ENCODE peak calls at places on chromosomes 11 and 22, in five cellular contexts. One of them, this sample, is unnamed. For H3K4me1 and H3K27me3, the result is how much of the 10 kb centered on the place peaks cover.

GRCh38 chr11:26271666-26272065 is 60.3 kb upstream of the ANO3 start:
- DNase-seq in Peyer's patch: no peak
- DNase-seq in CD8-positive, alpha-beta T cell: no peak
- DNase-seq in CD8-positive, alpha-beta memory T cell: no peak
- DNase-seq in mammary epithelial cell: no peak
- DNase-seq in this sample: no peak

GRCh38 chr11:108322666-108323065 is 99.8 kb downstream of the ATM start:
- DNase-seq in Peyer's patch: no peak
- DNase-seq in CD8-positive, alpha-beta memory T cell: no peak
- DNase-seq in CD8-positive, alpha-beta T cell: no peak
- DNase-seq in mammary epithelial cell: no peak
- DNase-seq in this sample: no peak

GRCh38 chr22:30310881-30311771 is 15.6 kb downstream of the TBC1D10A start:
- DNase-seq in CD8-positive, alpha-beta memory T cell: no peak
- DNase-seq in CD8-positive, alpha-beta T cell: no peak
- DNase-seq in Peyer's patch: no peak
- DNase-seq in mammary epithelial cell: peak
- DNase-seq in this sample: no peak

GRCh38 chr11:35362571-35362980 is 56.8 kb downstream of the SLC1A2 start:
- DNase-seq in mammary epithelial cell: no peak
- DNase-seq in CD8-positive, alpha-beta T cell: no peak
- DNase-seq in CD8-positive, alpha-beta memory T cell: no peak
- DNase-seq in Peyer's patch: no peak
- DNase-seq in this sample: no peak

GRCh38 chr11:783581-784015 is 6.3 kb downstream of the CEND1 start:
- DNase-seq in CD8-positive, alpha-beta memory T cell: no peak
- DNase-seq in mammary epithelial cell: peak
- DNase-seq in CD8-positive, alpha-beta T cell: no peak
- DNase-seq in Peyer's patch: no peak
- DNase-seq in this sample: peak

GRCh38 chr11:66022401-66023185 is 3.7 kb downstream of the CATSPER1 start:
- DNase-seq in CD8-positive, alpha-beta T cell: peak
- DNase-seq in Peyer's patch: peak
- DNase-seq in mammary epithelial cell: peak
- DNase-seq in CD8-positive, alpha-beta memory T cell: peak
- DNase-seq in this sample: peak

GRCh38 chr11:132311703-132312102 is 941.3 kb downstream of the NTM start:
- DNase-seq in CD8-positive, alpha-beta T cell: no peak
- DNase-seq in Peyer's patch: no peak
- DNase-seq in CD8-positive, alpha-beta memory T cell: no peak
- DNase-seq in mammary epithelial cell: no peak
- DNase-seq in this sample: no peak

GRCh38 chr11:69286358-69287327 is 7.3 kb upstream of the MYEOV start:
- DNase-seq in Peyer's patch: no peak
- DNase-seq in mammary epithelial cell: no peak
- DNase-seq in CD8-positive, alpha-beta memory T cell: no peak
- DNase-seq in CD8-positive, alpha-beta T cell: no peak
- DNase-seq in this sample: no peak

GRCh38 chr11:31690041-31690440 is 121.1 kb downstream of the PAX6 start:
- DNase-seq in CD8-positive, alpha-beta memory T cell: no peak
- DNase-seq in CD8-positive, alpha-beta T cell: no peak
- DNase-seq in Peyer's patch: no peak
- DNase-seq in mammary epithelial cell: no peak
- DNase-seq in this sample: no peak

GRCh38 chr11:116413861-116414260 is 358.9 kb downstream of the BUD13 start:
- DNase-seq in Peyer's patch: no peak
- DNase-seq in mammary epithelial cell: no peak
- DNase-seq in CD8-positive, alpha-beta T cell: no peak
- DNase-seq in CD8-positive, alpha-beta memory T cell: no peak
- DNase-seq in this sample: no peak

GRCh38 chr11:77690649-77691048 is 53.1 kb upstream of the CLNS1A start:
- DNase-seq in CD8-positive, alpha-beta T cell: no peak
- DNase-seq in Peyer's patch: no peak
- DNase-seq in mammary epithelial cell: no peak
- DNase-seq in CD8-positive, alpha-beta memory T cell: no peak
- DNase-seq in this sample: no peak

GRCh38 chr11:1928891-1929541 is 9.5 kb downstream of the TNNT3 start:
- DNase-seq in CD8-positive, alpha-beta memory T cell: no peak
- DNase-seq in CD8-positive, alpha-beta T cell: no peak
- DNase-seq in mammary epithelial cell: no peak
- DNase-seq in Peyer's patch: no peak
- DNase-seq in this sample: no peak

GRCh38 chr22:36267896-36268485 is 15.1 kb downstream of the APOL1 start:
- DNase-seq in Peyer's patch: no peak
- DNase-seq in CD8-positive, alpha-beta memory T cell: no peak
- DNase-seq in CD8-positive, alpha-beta T cell: no peak
- DNase-seq in mammary epithelial cell: no peak
- DNase-seq in this sample: no peak

GRCh38 chr11:129973809-129974208 is 28.8 kb downstream of the PRDM10 start:
- DNase-seq in CD8-positive, alpha-beta memory T cell: no peak
- DNase-seq in Peyer's patch: no peak
- DNase-seq in CD8-positive, alpha-beta T cell: no peak
- DNase-seq in mammary epithelial cell: no peak
- DNase-seq in this sample: no peak

GRCh38 chr11:122748968-122749687 is 89.2 kb upstream of the CRTAM start:
- DNase-seq in CD8-positive, alpha-beta memory T cell: no peak
- DNase-seq in Peyer's patch: peak
- DNase-seq in mammary epithelial cell: peak
- DNase-seq in CD8-positive, alpha-beta T cell: peak
- DNase-seq in this sample: peak

GRCh38 chr11:68839953-68840641 is 1.6 kb downstream of the CPT1A start:
- DNase-seq in mammary epithelial cell: no peak
- DNase-seq in Peyer's patch: peak
- DNase-seq in CD8-positive, alpha-beta memory T cell: no peak
- DNase-seq in CD8-positive, alpha-beta T cell: no peak
- DNase-seq in this sample: peak

GRCh38 chr11:18066626-18067025 is 20.6 kb upstream of the TPH1 start:
- DNase-seq in CD8-positive, alpha-beta memory T cell: no peak
- DNase-seq in CD8-positive, alpha-beta T cell: no peak
- DNase-seq in mammary epithelial cell: no peak
- DNase-seq in Peyer's patch: no peak
- DNase-seq in this sample: no peak

GRCh38 chr11:111733009-111733408 is 33.2 kb downstream of the PPP2R1B start:
- DNase-seq in CD8-positive, alpha-beta T cell: no peak
- DNase-seq in mammary epithelial cell: peak
- DNase-seq in CD8-positive, alpha-beta memory T cell: no peak
- DNase-seq in Peyer's patch: no peak
- DNase-seq in this sample: no peak

GRCh38 chr11:72814139-72814830 is at the start of gene ATG16L2:
- DNase-seq in CD8-positive, alpha-beta T cell: peak
- DNase-seq in CD8-positive, alpha-beta memory T cell: peak
- DNase-seq in Peyer's patch: peak
- DNase-seq in mammary epithelial cell: peak
- DNase-seq in this sample: peak

GRCh38 chr11:11977206-11977938 is 31.1 kb downstream of the DKK3 start:
- DNase-seq in Peyer's patch: no peak
- DNase-seq in mammary epithelial cell: peak
- DNase-seq in CD8-positive, alpha-beta T cell: no peak
- DNase-seq in CD8-positive, alpha-beta memory T cell: no peak
- DNase-seq in this sample: no peak

GRCh38 chr11:35305670-35306382 is 113.5 kb downstream of the SLC1A2 start:
- DNase-seq in CD8-positive, alpha-beta T cell: peak
- DNase-seq in CD8-positive, alpha-beta memory T cell: peak
- DNase-seq in Peyer's patch: peak
- DNase-seq in mammary epithelial cell: no peak
- DNase-seq in this sample: peak

GRCh38 chr11:19323502-19323901 is 82.8 kb upstream of the E2F8 start:
- DNase-seq in CD8-positive, alpha-beta memory T cell: no peak
- DNase-seq in CD8-positive, alpha-beta T cell: no peak
- DNase-seq in mammary epithelial cell: no peak
- DNase-seq in Peyer's patch: no peak
- DNase-seq in this sample: no peak

GRCh38 chr11:95453616-95454118 is 222.7 kb upstream of the SESN3 start:
- DNase-seq in CD8-positive, alpha-beta T cell: no peak
- DNase-seq in Peyer's patch: no peak
- DNase-seq in CD8-positive, alpha-beta memory T cell: no peak
- DNase-seq in mammary epithelial cell: peak
- DNase-seq in this sample: peak

GRCh38 chr11:93013646-93014045 is 44.2 kb downstream of the MTNR1B start:
- DNase-seq in CD8-positive, alpha-beta memory T cell: no peak
- DNase-seq in mammary epithelial cell: no peak
- DNase-seq in Peyer's patch: no peak
- DNase-seq in CD8-positive, alpha-beta T cell: no peak
- DNase-seq in this sample: no peak

GRCh38 chr22:45292675-45293402 is 8.1 kb downstream of the UPK3A start:
- DNase-seq in mammary epithelial cell: no peak
- DNase-seq in Peyer's patch: no peak
- DNase-seq in CD8-positive, alpha-beta T cell: no peak
- DNase-seq in CD8-positive, alpha-beta memory T cell: no peak
- DNase-seq in this sample: no peak

GRCh38 chr11:84626256-84626655 is 1000.9 kb downstream of the DLG2 start:
- DNase-seq in CD8-positive, alpha-beta memory T cell: no peak
- DNase-seq in mammary epithelial cell: no peak
- DNase-seq in CD8-positive, alpha-beta T cell: no peak
- DNase-seq in Peyer's patch: no peak
- DNase-seq in this sample: no peak

GRCh38 chr11:75762885-75763284 is 5.7 kb upstream of the DGAT2 start:
- DNase-seq in CD8-positive, alpha-beta T cell: no peak
- DNase-seq in CD8-positive, alpha-beta memory T cell: no peak
- DNase-seq in mammary epithelial cell: no peak
- DNase-seq in Peyer's patch: no peak
- DNase-seq in this sample: no peak

GRCh38 chr11:36122715-36123114 is 166.5 kb downstream of the COMMD9 start:
- DNase-seq in CD8-positive, alpha-beta memory T cell: no peak
- DNase-seq in mammary epithelial cell: peak
- DNase-seq in Peyer's patch: no peak
- DNase-seq in CD8-positive, alpha-beta T cell: no peak
- DNase-seq in this sample: no peak

GRCh38 chr11:100984668-100985067 is 144.9 kb downstream of the PGR start:
- DNase-seq in Peyer's patch: no peak
- DNase-seq in CD8-positive, alpha-beta memory T cell: no peak
- DNase-seq in mammary epithelial cell: no peak
- DNase-seq in CD8-positive, alpha-beta T cell: no peak
- DNase-seq in this sample: no peak

GRCh38 chr11:126265801-126266200 is 2.9 kb downstream of the SRPRA start:
- DNase-seq in CD8-positive, alpha-beta memory T cell: no peak
- DNase-seq in mammary epithelial cell: no peak
- DNase-seq in Peyer's patch: no peak
- DNase-seq in CD8-positive, alpha-beta T cell: no peak
- DNase-seq in this sample: no peak

GRCh38 chr11:85483861-85484260 is 143.3 kb downstream of the DLG2 start:
- DNase-seq in CD8-positive, alpha-beta T cell: no peak
- DNase-seq in mammary epithelial cell: no peak
- DNase-seq in Peyer's patch: no peak
- DNase-seq in CD8-positive, alpha-beta memory T cell: no peak
- DNase-seq in this sample: no peak

GRCh38 chr22:43996170-43996980 is 27.7 kb upstream of the PARVB start:
- DNase-seq in CD8-positive, alpha-beta T cell: peak
- DNase-seq in CD8-positive, alpha-beta memory T cell: peak
- DNase-seq in mammary epithelial cell: no peak
- DNase-seq in Peyer's patch: peak
- DNase-seq in this sample: no peak

GRCh38 chr22:38572065-38572464 is 2.1 kb upstream of the DMC1 start:
- DNase-seq in CD8-positive, alpha-beta memory T cell: no peak
- DNase-seq in Peyer's patch: no peak
- DNase-seq in mammary epithelial cell: peak
- DNase-seq in CD8-positive, alpha-beta T cell: peak
- DNase-seq in this sample: peak

GRCh38 chr11:8593455-8593854 is 573 bp downstream of the STK33 start:
- DNase-seq in CD8-positive, alpha-beta memory T cell: no peak
- DNase-seq in Peyer's patch: no peak
- DNase-seq in mammary epithelial cell: no peak
- DNase-seq in CD8-positive, alpha-beta T cell: no peak
- DNase-seq in this sample: no peak

GRCh38 chr11:35035894-35036408 is 103.0 kb upstream of the CD44 start:
- DNase-seq in mammary epithelial cell: peak
- DNase-seq in CD8-positive, alpha-beta T cell: no peak
- DNase-seq in Peyer's patch: no peak
- DNase-seq in CD8-positive, alpha-beta memory T cell: no peak
- DNase-seq in this sample: no peak

GRCh38 chr22:19352766-19353165 is 61.2 kb upstream of the CLTCL1 start:
- DNase-seq in CD8-positive, alpha-beta memory T cell: no peak
- DNase-seq in CD8-positive, alpha-beta T cell: no peak
- DNase-seq in Peyer's patch: no peak
- DNase-seq in mammary epithelial cell: no peak
- DNase-seq in this sample: no peak
- H3K4me1 ChIP-seq in CD8-positive, alpha-beta memory T cell: under half
- H3K4me1 ChIP-seq in CD8-positive, alpha-beta T cell: under half
- H3K4me1 ChIP-seq in Peyer's patch: under half
- H3K4me1 ChIP-seq in mammary epithelial cell: under half
- H3K4me1 ChIP-seq in this sample: under half

GRCh38 chr22:27090595-27090994 is 433.2 kb downstream of the MIAT start:
- DNase-seq in CD8-positive, alpha-beta T cell: no peak
- DNase-seq in mammary epithelial cell: no peak
- DNase-seq in CD8-positive, alpha-beta memory T cell: no peak
- DNase-seq in Peyer's patch: no peak
- DNase-seq in this sample: no peak

GRCh38 chr22:27097481-27097880 is 440.1 kb downstream of the MIAT start:
- DNase-seq in Peyer's patch: no peak
- DNase-seq in CD8-positive, alpha-beta T cell: no peak
- DNase-seq in CD8-positive, alpha-beta memory T cell: no peak
- DNase-seq in mammary epithelial cell: no peak
- DNase-seq in this sample: no peak

GRCh38 chr22:27093422-27093821 is 436.0 kb downstream of the MIAT start:
- DNase-seq in Peyer's patch: no peak
- DNase-seq in CD8-positive, alpha-beta T cell: no peak
- DNase-seq in CD8-positive, alpha-beta memory T cell: no peak
- DNase-seq in mammary epithelial cell: no peak
- DNase-seq in this sample: no peak

GRCh38 chr22:27097933-27098332 is 440.5 kb downstream of the MIAT start:
- DNase-seq in mammary epithelial cell: no peak
- DNase-seq in Peyer's patch: no peak
- DNase-seq in CD8-positive, alpha-beta T cell: no peak
- DNase-seq in CD8-positive, alpha-beta memory T cell: no peak
- DNase-seq in this sample: no peak

GRCh38 chr22:27094633-27095308 is 437.4 kb downstream of the MIAT start:
- DNase-seq in CD8-positive, alpha-beta T cell: no peak
- DNase-seq in CD8-positive, alpha-beta memory T cell: no peak
- DNase-seq in Peyer's patch: no peak
- DNase-seq in mammary epithelial cell: no peak
- DNase-seq in this sample: no peak
- H3K4me3 ChIP-seq in CD8-positive, alpha-beta T cell: no peak
- H3K4me3 ChIP-seq in CD8-positive, alpha-beta memory T cell: no peak
- H3K4me3 ChIP-seq in Peyer's patch: no peak
- H3K4me3 ChIP-seq in mammary epithelial cell: no peak
- H3K4me3 ChIP-seq in this sample: no peak

DNA sequence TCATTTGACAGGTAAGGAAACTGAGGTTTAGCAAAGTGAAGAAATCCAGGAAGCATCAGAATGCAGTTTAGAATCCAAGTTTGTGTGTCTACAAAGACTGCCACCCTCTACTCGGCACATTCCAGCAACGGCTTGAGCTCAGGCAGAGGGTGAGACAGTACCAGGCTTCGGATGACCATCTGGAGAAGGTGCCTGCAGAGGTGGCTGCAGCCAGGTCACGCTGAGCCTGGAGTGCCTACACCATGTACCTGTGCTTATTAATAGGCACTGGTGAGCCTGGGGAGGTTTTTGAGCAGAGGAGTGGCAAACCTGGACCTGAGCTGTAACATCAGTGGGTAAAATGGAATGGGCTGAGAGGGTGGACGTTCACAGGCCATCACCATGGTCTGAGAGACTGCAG is 4.7 kb downstream of the FXYD6 start:
- DNase-seq in mammary epithelial cell: no peak
- DNase-seq in Peyer's patch: no peak
- DNase-seq in CD8-positive, alpha-beta memory T cell: no peak
- DNase-seq in CD8-positive, alpha-beta T cell: no peak
- DNase-seq in this sample: no peak
- H3K27me3 ChIP-seq in mammary epithelial cell: under half
- H3K27me3 ChIP-seq in Peyer's patch: under half
- H3K27me3 ChIP-seq in CD8-positive, alpha-beta memory T cell: under half
- H3K27me3 ChIP-seq in CD8-positive, alpha-beta T cell: under half
- H3K27me3 ChIP-seq in this sample: under half

GRCh38 chr22:49775191-49776052 is 52.3 kb downstream of the BRD1 start:
- DNase-seq in CD8-positive, alpha-beta memory T cell: no peak
- DNase-seq in mammary epithelial cell: no peak
- DNase-seq in Peyer's patch: no peak
- DNase-seq in CD8-positive, alpha-beta T cell: no peak
- DNase-seq in this sample: no peak
- H3K4me1 ChIP-seq in CD8-positive, alpha-beta memory T cell: under half
- H3K4me1 ChIP-seq in mammary epithelial cell: under half
- H3K4me1 ChIP-seq in Peyer's patch: under half
- H3K4me1 ChIP-seq in CD8-positive, alpha-beta T cell: under half
- H3K4me1 ChIP-seq in this sample: under half

This sample was measured in HAP-1.